ENCODE peak calls at places on chromosome 16, in five cellular contexts. N, W, F, E and G are unnamed samples.

GRCh38 chr16:21101631-21102420 is 48.8 kb downstream of the DNAH3 start:
- DNase-seq in F (peak; percentile 50), N (peak; percentile 34), W (peak; percentile 31), E (no peak), G (peak; percentile 12)

GRCh38 chr16:46573008-46573833 is 48.0 kb downstream of the SHCBP1 start:
- DNase-seq in W (no peak), N (no peak), F (peak; percentile 12), E (no peak), G (no peak)

GRCh38 chr16:27792486-27793275 is 242.7 kb downstream of the KATNIP start:
- DNase-seq in F (no peak), N (no peak), E (no peak), W (no peak), G (no peak)

GRCh38 chr16:49148410-49148809 is 133.2 kb downstream of the CBLN1 start:
- DNase-seq in W (no peak), F (no peak), E (no peak), N (no peak), G (no peak)

GRCh38 chr16:48014349-48015135 is 141.3 kb downstream of the ABCC12 start:
- DNase-seq in E (no peak), W (no peak), N (no peak), F (peak; percentile 12), G (no peak)

GRCh38 chr16:82232806-82233205 is 62.8 kb upstream of the MPHOSPH6 start:
- DNase-seq in N (no peak), W (no peak), E (no peak), F (no peak), G (no peak)

GRCh38 chr16:90012978-90013745 is 6.1 kb downstream of the DBNDD1 start:
- DNase-seq in F (no peak), E (no peak), W (no peak), N (no peak), G (no peak)

GRCh38 chr16:78034530-78034929 is 12.2 kb downstream of the CLEC3A start:
- DNase-seq in W (no peak), N (no peak), F (no peak), E (no peak), G (no peak)

GRCh38 chr16:86789621-86790051 is 211.3 kb downstream of the FOXL1 start:
- DNase-seq in F (no peak), N (no peak), E (no peak), W (no peak), G (no peak)

GRCh38 chr16:2902337-2903130 is 9.2 kb upstream of the FLYWCH1 start:
- DNase-seq in N (no peak), F (no peak), W (no peak), E (no peak), G (no peak)

GRCh38 chr16:1645914-1646525 is 32.1 kb upstream of the JPT2 start:
- DNase-seq in F (peak; percentile 87), E (no peak), N (no peak), W (no peak), G (no peak)

GRCh38 chr16:86258713-86259112 is 251.6 kb upstream of the FOXF1 start:
- DNase-seq in E (no peak), W (no peak), N (no peak), F (no peak), G (no peak)

GRCh38 chr16:23103603-23104002 is 45.6 kb downstream of the USP31 start:
- DNase-seq in N (no peak), F (no peak), W (no peak), E (no peak), G (no peak)

GRCh38 chr16:68091604-68092261 is 6.6 kb downstream of the NFATC3 start:
- DNase-seq in F (no peak), N (no peak), W (no peak), E (no peak), G (no peak)

GRCh38 chr16:84656557-84657130 is 8.3 kb downstream of the KLHL36 start:
- DNase-seq in F (no peak), W (no peak), N (no peak), E (no peak), G (no peak)

GRCh38 chr16:79390481-79391051 is 210.0 kb downstream of the MAF start:
- DNase-seq in W (no peak), N (no peak), F (no peak), E (no peak), G (no peak)

GRCh38 chr16:61057635-61058034 is 978.6 kb downstream of the CDH8 start:
- DNase-seq in F (no peak), N (no peak), W (no peak), E (no peak), G (no peak)

GRCh38 chr16:80369559-80369958 is 171.2 kb upstream of the DYNLRB2 start:
- DNase-seq in N (peak; percentile 67), W (peak; percentile 55), E (no peak), F (peak; percentile 31), G (peak; percentile 34)

GRCh38 chr16:16019488-16019887 is 70.1 kb downstream of the ABCC1 start:
- DNase-seq in F (peak; percentile 82), N (no peak), E (no peak), W (no peak), G (no peak)

GRCh38 chr16:53756329-53756996 is 52.5 kb downstream of the FTO start:
- DNase-seq in F (no peak), W (no peak), N (no peak), E (no peak), G (no peak)

GRCh38 chr16:87186876-87187533 is 130.2 kb downstream of the C16orf95 start:
- DNase-seq in F (no peak), N (no peak), W (no peak), E (no peak), G (no peak)

GRCh38 chr16:97822-98221 is 19.8 kb downstream of the MPG start:
- DNase-seq in W (no peak), E (no peak), N (no peak), F (no peak), G (no peak)

GRCh38 chr16:19294156-19294649 is 8.7 kb downstream of the CLEC19A start:
- DNase-seq in E (peak; percentile 21), W (no peak), F (no peak), N (no peak), G (peak; percentile 37)

GRCh38 chr16:56936491-56936890 is 4.5 kb downstream of the HERPUD1 start:
- DNase-seq in E (no peak), W (no peak), N (no peak), F (no peak), G (no peak)

GRCh38 chr16:23835390-23836077 is at the start of gene PRKCB:
- DNase-seq in W (peak; percentile 68), F (peak; percentile 58), E (peak; percentile 47), N (peak; percentile 46), G (peak; percentile 89)

GRCh38 chr16:303760-304505 is 21.0 kb downstream of the PDIA2 start:
- DNase-seq in W (no peak), F (no peak), N (no peak), E (no peak), G (no peak)

GRCh38 chr16:70677499-70678120 is 8.2 kb downstream of the MTSS2 start:
- DNase-seq in W (no peak), N (peak; percentile 30), F (no peak), E (no peak), G (no peak)

GRCh38 chr16:15509593-15510520 is 75.5 kb downstream of the BMERB1 start:
- DNase-seq in F (no peak), N (no peak), W (no peak), E (no peak), G (no peak)

GRCh38 chr16:591892-592517 is 2.1 kb downstream of the RAB40C start:
- DNase-seq in F (no peak), W (no peak), N (no peak), E (no peak), G (no peak)

GRCh38 chr16:69325784-69326171 is 4.6 kb downstream of the PDF start:
- DNase-seq in W (no peak), N (no peak), E (no peak), F (no peak), G (no peak)
- H3K27ac ChIP-seq in W (no peak overlapping the region), N (no peak overlapping the region), E (no peak overlapping the region), F (no peak overlapping the region), G (peak overlapping the region; percentile 55)

GRCh38 chr16:83482545-83483162 is 325.1 kb upstream of the HSBP1 start:
- DNase-seq in F (no peak), W (no peak), E (no peak), N (no peak), G (no peak)

DNA sequence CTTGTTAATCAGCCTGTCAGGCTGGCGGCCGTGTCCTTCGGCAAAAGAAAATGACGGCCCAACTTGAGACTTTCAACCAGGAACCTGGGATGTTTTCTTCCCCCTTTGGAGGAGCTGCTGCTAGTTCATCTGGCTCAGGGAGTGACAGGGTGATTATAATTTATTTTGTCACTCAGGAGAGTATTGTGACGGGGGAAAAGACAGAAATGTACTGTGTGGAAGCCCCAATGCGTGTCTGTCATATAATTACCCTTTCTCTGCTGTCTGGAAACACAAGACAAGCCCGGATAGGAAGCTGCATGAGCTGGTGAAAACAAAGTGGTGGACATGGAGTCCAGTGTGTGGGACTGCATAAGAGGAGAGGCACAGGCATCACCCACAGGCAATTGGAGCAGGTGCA is 326.2 kb upstream of the HSBP1 start:
- DNase-seq in N (no peak), E (no peak), F (no peak), W (no peak), G (no peak)
- TF ChIP-seq EP300 in N (no peak), E (no peak), F (no peak), W (no peak), G (no peak)

DNA sequence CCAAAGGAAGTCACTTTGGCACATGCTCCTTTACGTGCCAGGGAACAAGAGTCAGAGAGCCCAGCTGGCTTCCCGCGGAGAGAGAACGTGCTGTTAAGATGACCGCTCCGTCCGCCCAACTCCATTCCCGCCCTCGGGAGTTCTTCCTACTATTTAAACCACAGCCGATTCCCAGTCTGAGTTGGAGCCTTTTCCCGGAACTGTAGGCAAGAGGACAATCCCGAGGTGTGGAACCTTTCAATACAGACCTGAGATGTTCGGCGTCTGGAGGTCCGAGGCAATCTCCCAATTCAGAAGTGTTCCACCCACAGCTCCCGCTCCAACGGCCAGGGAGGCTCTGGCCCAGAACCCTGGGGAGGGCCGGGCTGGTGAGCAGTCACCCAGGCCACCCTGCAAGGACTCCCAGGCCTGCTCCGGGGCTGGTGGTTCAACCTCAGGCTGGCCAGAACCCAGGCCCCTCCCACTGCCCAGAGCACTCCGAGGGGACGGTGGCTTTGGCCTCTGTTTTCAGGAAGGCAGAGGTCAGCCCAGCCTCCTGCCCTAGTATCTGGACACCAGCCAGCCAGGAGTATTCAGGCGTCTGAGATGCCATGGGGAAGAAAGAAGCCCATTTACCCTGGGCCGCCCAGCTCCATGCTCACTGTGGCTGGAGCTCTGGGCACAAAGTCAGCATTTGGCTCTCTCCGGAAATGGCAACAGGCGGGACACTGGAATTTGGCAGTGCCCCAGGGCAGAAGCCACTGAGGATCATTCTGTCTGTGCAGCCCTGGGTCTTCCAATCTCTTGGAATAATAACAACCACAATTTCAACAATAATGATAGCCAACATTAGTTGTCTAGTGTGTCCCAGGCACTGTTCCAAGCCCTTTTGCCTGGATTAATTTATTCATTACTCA is 21.4 kb downstream of the EMP2 start:
- DNase-seq in N (peak; percentile 82), W (peak; percentile 75), E (peak; percentile 68), F (no peak), G (peak; percentile 36)
- H3K4me3 ChIP-seq in N (no peak overlapping the region), W (peak overlapping the region; percentile 10), E (peak overlapping the region; percentile 34), F (no peak overlapping the region), G (no peak overlapping the region)

GRCh38 chr16:30472328-30472942 is at the start of gene ITGAL:
- DNase-seq in F (no peak), W (peak; percentile 56), N (no peak), E (no peak), G (peak; percentile 72)

GRCh38 chr16:30474684-30475083 is 2.1 kb downstream of the ITGAL start:
- DNase-seq in E (no peak), F (no peak), W (no peak), N (no peak), G (no peak)

GRCh38 chr16:30476991-30477390 is 4.4 kb downstream of the ITGAL start:
- DNase-seq in W (no peak), F (no peak), N (no peak), E (no peak), G (no peak)

GRCh38 chr16:30473231-30474061 is 904 bp downstream of the ITGAL start:
- DNase-seq in E (no peak), F (no peak), W (no peak), N (no peak), G (peak; percentile 25)

GRCh38 chr16:30474062-30474452 is 1.5 kb downstream of the ITGAL start:
- DNase-seq in F (no peak), E (no peak), N (no peak), W (no peak), G (no peak)
- H3K27ac ChIP-seq in F (no peak overlapping the region), E (no peak overlapping the region), N (no peak overlapping the region), W (peak overlapping the region; percentile 14), G (peak overlapping the region; percentile 62)